ENCODE peak calls at places on chromosomes 6 and 20, in ten cellular contexts. E, B, Q, Z, M, I, C, H, F and G are unnamed samples.
A peak's percentile ranks its signal among the peaks of the same experiment; 100 is the strongest.

GRCh38 chr6:21164768-21165326 is 428.7 kb upstream of the SOX4 start:
- DNase-seq in H (peak; percentile 24), Z (no peak), B (peak; percentile 45), E (no peak), C (no peak), F (no peak), I (peak; percentile 4), M (no peak), Q (no peak), G (no peak)

GRCh38 chr6:47665112-47665511 is 33.3 kb upstream of the ADGRF4 start:
- DNase-seq in Z (no peak), I (peak; percentile 49), E (no peak), C (no peak), F (no peak), H (no peak), M (no peak), B (no peak), Q (no peak), G (no peak)

GRCh38 chr6:72968704-72969103 is 256.6 kb downstream of the KHDC1L start:
- DNase-seq in Q (no peak), F (no peak), M (no peak), I (no peak), H (no peak), B (peak; percentile 38), E (no peak), Z (no peak), C (no peak), G (no peak)

GRCh38 chr6:166738778-166739654 is 112.0 kb upstream of the RPS6KA2 start:
- DNase-seq in B (no peak), E (no peak), C (no peak), M (no peak), I (no peak), H (no peak), Q (no peak), F (no peak), Z (no peak), G (no peak)

GRCh38 chr20:3137492-3137891 is 22.2 kb downstream of the FASTKD5 start:
- DNase-seq in F (no peak), E (no peak), I (no peak), B (no peak), Q (no peak), C (no peak), Z (no peak), H (no peak), M (no peak), G (no peak)

GRCh38 chr20:59047938-59048680 is 5.5 kb upstream of the PRELID3B start:
- DNase-seq in I (peak; percentile 87), E (no peak), M (peak; percentile 22), C (no peak), Q (peak; percentile 59), F (no peak), Z (no peak), B (peak; percentile 81), H (peak; percentile 18), G (no peak)

GRCh38 chr6:107489636-107490567 is at the start of gene SOBP:
- DNase-seq in H (no peak), M (peak; percentile 64), Z (peak; percentile 41), C (peak; percentile 84), I (peak; percentile 9), F (peak; percentile 64), E (peak; percentile 91), B (peak; percentile 23), Q (peak; percentile 55), G (peak; percentile 28)

GRCh38 chr6:155050311-155050710 is 55.2 kb downstream of the TIAM2 start:
- DNase-seq in H (peak; percentile 48), Q (peak; percentile 66), Z (no peak), B (peak; percentile 30), I (no peak), C (no peak), M (no peak), F (no peak), E (no peak), G (peak; percentile 63)

GRCh38 chr6:17858576-17858975 is 128.9 kb downstream of the KIF13A start:
- DNase-seq in I (no peak), M (no peak), H (no peak), Q (no peak), B (no peak), F (no peak), Z (no peak), E (no peak), C (no peak), G (no peak)

GRCh38 chr20:8129211-8129986 is 2.7 kb upstream of the PLCB1 start:
- DNase-seq in E (no peak), Z (no peak), M (no peak), H (no peak), Q (no peak), I (no peak), F (no peak), C (no peak), B (peak; percentile 83), G (no peak)

GRCh38 chr20:38195521-38195920 is 30.5 kb upstream of the TGM2 start:
- DNase-seq in H (no peak), C (no peak), B (no peak), I (no peak), Z (no peak), E (no peak), F (no peak), M (no peak), Q (no peak), G (no peak)

GRCh38 chr20:45946149-45946970 is 11.9 kb downstream of the PCIF1 start:
- DNase-seq in F (no peak), B (peak; percentile 71), H (peak; percentile 16), C (peak; percentile 89), M (peak; percentile 61), I (peak; percentile 76), Z (no peak), Q (peak; percentile 57), E (no peak), G (no peak)

GRCh38 chr6:34301408-34301807 is 52.6 kb upstream of the SMIM29 start:
- DNase-seq in I (no peak), C (no peak), Z (no peak), F (no peak), H (peak; percentile 59), M (peak; percentile 6), E (no peak), Q (no peak), B (peak; percentile 61), G (no peak)

GRCh38 chr20:53738039-53738944 is 144.7 kb upstream of the ZNF217 start:
- DNase-seq in F (peak; percentile 64), M (peak; percentile 75), E (peak; percentile 48), C (peak; percentile 44), I (peak; percentile 98), H (peak; percentile 57), B (peak; percentile 97), Z (peak; percentile 88), Q (no peak), G (no peak)

GRCh38 chr20:62254021-62254724 is 15.9 kb downstream of the OSBPL2 start:
- DNase-seq in H (no peak), C (no peak), I (no peak), F (no peak), E (no peak), B (no peak), M (no peak), Z (no peak), Q (no peak), G (no peak)

GRCh38 chr20:9150632-9151031 is 81.7 kb downstream of the PLCB4 start:
- DNase-seq in Q (no peak), I (no peak), Z (no peak), B (no peak), E (no peak), M (no peak), H (no peak), F (no peak), C (no peak), G (no peak)

GRCh38 chr6:16154904-16155303 is 26.0 kb downstream of the MYLIP start:
- DNase-seq in C (no peak), F (no peak), I (no peak), M (peak; percentile 89), E (no peak), Z (no peak), B (peak; percentile 63), H (peak; percentile 59), Q (no peak), G (no peak)

GRCh38 chr20:60268502-60268901 is 310.3 kb downstream of the CDH26 start:
- DNase-seq in B (no peak), Q (peak; percentile 9), M (no peak), I (no peak), H (no peak), C (no peak), F (no peak), E (no peak), Z (no peak), G (no peak)

GRCh38 chr20:24472426-24472825 is 3.0 kb downstream of the SYNDIG1 start:
- DNase-seq in B (no peak), I (no peak), H (no peak), M (no peak), F (no peak), Z (no peak), C (no peak), Q (no peak), E (no peak), G (no peak)

GRCh38 chr6:152296648-152297376 is 340.4 kb downstream of the SYNE1 start:
- DNase-seq in C (no peak), H (no peak), F (no peak), Q (no peak), E (no peak), Z (no peak), M (no peak), I (no peak), B (no peak), G (no peak)

GRCh38 chr6:2687456-2687855 is 63.3 kb downstream of the MYLK4 start:
- DNase-seq in E (no peak), H (peak; percentile 24), I (no peak), B (no peak), M (no peak), Z (no peak), Q (no peak), C (no peak), F (no peak), G (no peak)

GRCh38 chr6:153084393-153084792 is 46.7 kb downstream of the RGS17 start:
- DNase-seq in F (no peak), B (peak; percentile 23), E (no peak), C (no peak), I (no peak), Q (no peak), Z (no peak), M (peak; percentile 38), H (no peak), G (no peak)

GRCh38 chr20:38434310-38434741 is 802 bp downstream of the SNHG17 start:
- DNase-seq in Z (peak; percentile 30), Q (peak; percentile 40), B (peak; percentile 38), H (no peak), C (no peak), F (no peak), I (peak; percentile 65), M (no peak), E (peak; percentile 44), G (peak; percentile 23)

GRCh38 chr6:129353067-129353466 is 356.9 kb downstream of the ARHGAP18 start:
- DNase-seq in C (no peak), I (no peak), B (no peak), Q (no peak), F (no peak), Z (peak; percentile 21), M (no peak), E (no peak), H (no peak), G (no peak)

GRCh38 chr20:57175397-57176010 is 90.9 kb downstream of the BMP7 start:
- DNase-seq in Q (peak; percentile 33), F (no peak), B (no peak), C (no peak), M (no peak), H (no peak), I (no peak), E (no peak), Z (no peak), G (no peak)

GRCh38 chr6:149545258-149545753 is 537 bp downstream of the PPIL4 start:
- DNase-seq in M (peak; percentile 66), I (peak; percentile 54), Q (peak; percentile 78), F (peak; percentile 28), Z (peak; percentile 24), H (peak; percentile 75), E (peak; percentile 70), B (peak; percentile 79), C (peak; percentile 58), G (peak; percentile 75)

GRCh38 chr6:41734666-41735426 is 562 bp downstream of the TFEB start:
- DNase-seq in B (peak; percentile 85), Q (peak; percentile 76), M (peak; percentile 95), H (peak; percentile 67), F (peak; percentile 66), C (peak; percentile 80), E (peak; percentile 80), I (peak; percentile 66), Z (peak; percentile 71), G (peak; percentile 64)

GRCh38 chr20:5991623-5992441 is 41.4 kb downstream of the MCM8 start:
- DNase-seq in M (peak; percentile 20), C (no peak), H (peak; percentile 50), Q (no peak), Z (no peak), B (peak; percentile 86), E (no peak), I (peak; percentile 42), F (no peak), G (no peak)